ENCODE peak calls at places on chromosomes 13 and 19, in five cellular contexts. Q is iris pigment epithelial cell, S is NCI-H1436 treated with DMSO at 0.1 percent for 48 hours, U is fibroblast of mammary gland, X is fibroblast of lung. K is an unnamed sample.

GRCh38 chr13:73168226-73168992 is 109.6 kb downstream of the KLF5 start:
- DNase-seq in Q (no peak), S (no peak), U (no peak), X (peak), K (no peak)

GRCh38 chr13:112688560-112689497 is 1.0 kb upstream of the ATP11A start:
- DNase-seq in Q (peak), S (no peak), U (no peak), X (no peak), K (no peak)

GRCh38 chr13:30881191-30881651 is 24.9 kb upstream of the MEDAG start:
- DNase-seq in Q (no peak), S (no peak), U (peak), X (peak), K (no peak)

GRCh38 chr13:35716186-35716585 is 239.7 kb upstream of the MAB21L1 start:
- DNase-seq in Q (peak), S (no peak), U (peak), X (peak), K (no peak)

GRCh38 chr19:18440936-18441803 is 3.2 kb upstream of the ISYNA1 start:
- DNase-seq in Q (no peak), S (no peak), U (no peak), X (no peak), K (no peak)

GRCh38 chr19:294819-295686 is 3.9 kb upstream of the PLPP2 start:
- DNase-seq in Q (peak), S (no peak), U (peak), X (no peak), K (peak)

GRCh38 chr19:36169084-36169760 is 17.0 kb upstream of the COX7A1 start:
- DNase-seq in Q (no peak), S (no peak), U (no peak), X (no peak), K (no peak)

GRCh38 chr19:36489920-36490415 is 607 bp upstream of the ZNF566 start:
- DNase-seq in Q (peak), S (no peak), U (peak), X (peak), K (peak)

GRCh38 chr13:97702614-97703013 is 250.9 kb upstream of the IPO5 start:
- DNase-seq in Q (no peak), S (no peak), U (no peak), X (no peak), K (no peak)

GRCh38 chr13:77177646-77178045 is 149.2 kb downstream of the MYCBP2 start:
- DNase-seq in Q (no peak), S (no peak), U (no peak), X (no peak), K (no peak)

GRCh38 chr13:73715114-73715909 is 418.9 kb downstream of the KLF12 start:
- DNase-seq in Q (no peak), S (no peak), U (no peak), X (no peak), K (no peak)

GRCh38 chr19:38564981-38565685 is 52.6 kb downstream of the MAP4K1 start:
- DNase-seq in Q (no peak), S (no peak), U (no peak), X (peak), K (no peak)

GRCh38 chr19:54521022-54521859 is 18.6 kb downstream of the LAIR2 start:
- DNase-seq in Q (no peak), S (no peak), U (no peak), X (no peak), K (no peak)

GRCh38 chr19:15836595-15837398 is 21.3 kb upstream of the OR10H1 start:
- DNase-seq in Q (peak), S (peak), U (peak), X (peak), K (peak)

GRCh38 chr19:33438016-33438671 is 64.6 kb downstream of the CEBPG start:
- DNase-seq in Q (no peak), S (no peak), U (no peak), X (peak), K (no peak)

GRCh38 chr19:43751466-43752220 is 3.1 kb downstream of the SMG9 start:
- DNase-seq in Q (peak), S (no peak), U (peak), X (peak), K (no peak)

GRCh38 chr13:42964681-42965305 is 27.2 kb downstream of the EPSTI1 start:
- DNase-seq in Q (peak), S (no peak), U (no peak), X (no peak), K (no peak)

GRCh38 chr19:38204096-38204495 is 19.9 kb downstream of the DPF1 start:
- DNase-seq in Q (no peak), S (no peak), U (no peak), X (no peak), K (no peak)

K was measured in AG08396.